ENCODE peak calls at places on chromosome 20, in five cellular contexts. H is Karpas-422, S is left ventricle myocardium inferior, J is aorta, W is brain microvascular endothelial cell. G is an unnamed sample.

GRCh38 chr20:35303735-35304431 is 11.7 kb upstream of the FAM83C start:
- DNase-seq in J (peak), H (peak), S (peak), W (peak), G (peak)

GRCh38 chr20:34055290-34055689 is 56.8 kb downstream of the EIF2S2 start:
- DNase-seq in H (no peak), W (no peak), J (no peak), S (no peak), G (no peak)

GRCh38 chr20:48794360-48794759 is 33.4 kb downstream of the PREX1 start:
- DNase-seq in H (no peak), W (no peak), S (no peak), J (peak), G (peak)

GRCh38 chr20:54339093-54339492 is 131.2 kb downstream of the PFDN4 start:
- DNase-seq in S (no peak), J (no peak), W (no peak), H (no peak), G (no peak)

GRCh38 chr20:31707994-31708744 is 14.5 kb downstream of the BCL2L1 start:
- DNase-seq in H (no peak), J (no peak), S (peak), W (no peak), G (peak)

GRCh38 chr20:53284141-53285055 is 309.2 kb downstream of the ZNF217 start:
- DNase-seq in W (no peak), H (no peak), J (no peak), S (no peak), G (no peak)

GRCh38 chr20:19313342-19314069 is 101.1 kb downstream of the SLC24A3 start:
- DNase-seq in S (no peak), J (no peak), W (no peak), H (no peak), G (no peak)

GRCh38 chr20:32742322-32743236 is 688 bp downstream of the COMMD7 start:
- DNase-seq in H (no peak), J (no peak), W (no peak), S (no peak), G (peak)

GRCh38 chr20:19718880-19719279 is 39.2 kb upstream of the RIN2 start:
- DNase-seq in W (no peak), J (no peak), S (no peak), H (no peak), G (no peak)

GRCh38 chr20:20010639-20011500 is 6.3 kb upstream of the NAA20 start:
- DNase-seq in S (no peak), W (no peak), H (no peak), J (no peak), G (no peak)

GRCh38 chr20:23235173-23236027 is 115.2 kb upstream of the NXT1 start:
- DNase-seq in J (peak), S (peak), H (peak), W (no peak), G (peak)

GRCh38 chr20:45095753-45096371 is 5.1 kb downstream of the KCNS1 start:
- DNase-seq in H (peak), S (no peak), J (no peak), W (peak), G (no peak)

GRCh38 chr20:45098096-45098773 is 2.7 kb downstream of the KCNS1 start:
- DNase-seq in H (no peak), W (peak), J (no peak), S (no peak), G (no peak)

GRCh38 chr20:45094864-45095574 is 5.9 kb downstream of the KCNS1 start:
- DNase-seq in H (no peak), S (no peak), J (no peak), W (no peak), G (no peak)

GRCh38 chr20:45096781-45097180 is 4.1 kb downstream of the KCNS1 start:
- DNase-seq in H (no peak), S (no peak), J (no peak), W (no peak), G (no peak)

DNA sequence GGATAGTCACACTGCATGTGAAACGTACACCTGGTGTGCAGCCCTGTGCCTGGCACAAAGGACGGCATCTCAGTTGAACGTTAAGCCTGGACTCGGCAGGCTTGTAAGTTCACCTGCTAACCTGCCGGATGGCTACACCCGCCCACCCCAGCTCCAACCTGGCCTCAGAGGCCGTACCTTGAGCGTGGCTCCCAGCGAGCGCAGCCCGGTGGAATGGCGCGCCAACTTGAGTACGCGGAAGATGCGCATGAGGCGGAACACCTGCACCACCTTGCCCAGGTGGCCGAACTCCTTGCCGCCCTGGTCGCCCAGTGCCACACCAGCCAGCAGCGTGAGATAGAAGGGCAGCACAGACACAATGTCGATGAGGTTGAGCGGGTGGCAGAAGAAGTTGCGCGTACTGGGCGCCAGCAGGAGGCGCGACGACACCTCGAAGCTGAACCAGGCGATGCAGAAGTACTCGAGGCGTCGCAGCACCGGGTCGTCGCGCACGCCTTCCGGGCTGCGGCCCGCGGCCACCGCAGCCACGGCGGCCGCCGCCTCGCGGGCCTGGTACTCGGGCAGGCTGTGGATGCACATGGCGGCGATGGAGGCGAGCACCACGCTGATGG is 3.3 kb downstream of the KCNS1 start:
- DNase-seq in H (no peak), S (no peak), J (no peak), W (no peak), G (peak)
- H3K4me3 ChIP-seq in H (no peak), S (peak), J (no peak), W (peak), G (peak)

DNA sequence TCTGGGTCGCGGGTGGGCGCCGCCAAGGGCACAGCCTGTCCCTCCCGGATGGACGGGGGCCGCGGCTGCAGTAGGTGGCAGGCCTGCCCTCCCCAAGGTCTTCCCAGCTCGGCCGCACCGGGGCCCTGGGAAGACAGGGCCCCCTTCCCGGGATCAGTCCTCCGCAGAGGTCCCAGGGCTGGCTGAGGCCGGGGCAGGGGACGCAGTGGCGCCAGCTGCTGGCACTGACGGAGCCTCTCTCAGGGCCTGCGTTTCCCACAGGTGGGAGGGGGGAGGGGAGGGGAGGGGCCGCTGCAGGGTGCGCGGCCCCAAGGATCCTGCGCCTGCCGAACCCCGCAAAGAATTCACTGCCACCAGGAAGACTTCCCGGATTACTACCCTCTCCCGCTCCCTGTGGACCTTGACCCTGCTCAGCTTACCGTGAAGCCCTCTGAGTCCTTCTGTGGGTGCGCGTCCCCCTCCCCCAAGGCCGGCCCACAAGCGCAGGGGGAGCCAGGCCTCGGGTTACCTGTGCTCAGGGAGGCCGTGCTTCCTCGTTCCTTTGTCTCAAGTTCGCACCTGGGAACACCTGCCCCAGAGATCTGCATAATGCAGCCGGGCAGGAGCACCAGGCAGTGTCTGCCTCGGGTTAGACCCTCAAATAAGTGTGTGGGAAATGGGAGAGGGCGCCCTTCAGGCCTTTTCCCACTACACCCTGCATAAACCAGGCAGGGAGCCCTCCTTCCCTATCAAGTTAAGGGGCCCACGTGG is 5.1 kb downstream of the LZTS3 start:
- DNase-seq in W (no peak), H (no peak), S (peak), J (peak), G (peak)
- H3K27ac ChIP-seq in W (no peak), H (no peak), S (peak), J (no peak), G (no peak)

GRCh38 chr20:36644713-36645109 is 1.3 kb downstream of the SLA2 start:
- DNase-seq in H (no peak), W (no peak), S (no peak), J (no peak), G (no peak)
- H3K4me3 ChIP-seq in H (no peak), W (no peak), S (no peak), J (no peak), G (peak)

GRCh38 chr20:10661261-10661660 is 12.5 kb downstream of the JAG1 start:
- DNase-seq in S (no peak), W (no peak), J (no peak), H (no peak), G (no peak)
- H3K27ac ChIP-seq in S (peak), W (peak), J (peak), H (no peak), G (no peak)

DNA sequence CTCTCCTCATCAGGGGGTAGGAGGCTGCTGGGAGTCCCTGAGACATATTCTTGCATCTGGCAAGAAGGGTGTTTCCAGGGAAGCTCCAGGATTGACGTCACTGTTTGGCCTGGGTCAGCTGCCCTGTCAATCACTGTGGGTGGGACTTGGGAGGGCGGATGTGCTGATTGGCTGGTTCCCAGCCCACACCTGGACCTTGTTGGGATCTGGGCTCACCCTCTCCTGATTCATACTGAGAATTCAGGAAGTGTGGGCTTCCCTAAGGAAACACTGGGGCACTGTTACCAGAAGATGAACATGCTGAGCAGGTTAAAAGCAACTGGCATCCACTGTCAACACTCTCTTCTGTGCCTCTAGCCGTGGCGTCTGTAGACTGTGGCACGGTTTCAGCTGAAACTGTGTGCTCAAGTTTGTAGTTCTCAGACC is 36.5 kb downstream of the CDH26 start:
- DNase-seq in H (no peak), W (no peak), S (peak), J (no peak), G (no peak)
- H3K4me3 ChIP-seq in H (no peak), W (no peak), S (peak), J (no peak), G (no peak)

GRCh38 chr20:61982240-61982950 is 83.3 kb downstream of the TAF4 start:
- DNase-seq in J (no peak), S (no peak), W (no peak), H (no peak), G (peak)
- H3K27ac ChIP-seq in J (no peak), S (no peak), W (no peak), H (no peak), G (no peak)

DNA sequence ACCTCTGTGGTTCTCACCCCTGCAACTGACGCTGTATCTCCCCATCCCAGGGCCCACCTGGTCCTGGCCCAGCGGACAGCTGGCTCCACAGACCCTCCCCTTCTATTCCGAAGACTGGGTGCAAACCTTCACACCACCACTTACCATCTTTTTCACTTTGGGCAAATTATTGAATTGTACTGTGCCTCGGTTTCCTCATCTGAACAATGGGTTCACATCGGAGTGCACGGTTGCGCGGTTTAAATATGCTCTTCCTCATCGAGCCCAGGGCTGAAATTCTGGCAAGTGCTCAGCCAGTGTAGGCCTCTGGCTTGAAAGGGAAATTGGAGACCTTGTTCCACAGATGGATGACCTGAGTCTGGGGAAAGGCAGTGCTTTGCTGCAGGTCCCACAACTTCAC is 2.9 kb upstream of the ARFGAP1 start:
- DNase-seq in W (no peak), J (no peak), S (no peak), H (no peak), G (no peak)
- H3K4me3 ChIP-seq in W (no peak), J (no peak), S (no peak), H (no peak), G (no peak)

GRCh38 chr20:38842017-38842416 is 36.5 kb downstream of the PPP1R16B start:
- DNase-seq in H (no peak), W (no peak), S (no peak), J (no peak), G (no peak)

GRCh38 chr20:38840894-38841470 is 35.5 kb downstream of the PPP1R16B start:
- DNase-seq in S (no peak), J (no peak), W (no peak), H (no peak), G (no peak)

GRCh38 chr20:38840053-38840893 is 34.8 kb downstream of the PPP1R16B start:
- DNase-seq in S (no peak), J (no peak), W (no peak), H (no peak), G (no peak)

GRCh38 chr20:38842558-38842981 is 37.1 kb downstream of the PPP1R16B start:
- DNase-seq in W (no peak), H (peak), J (no peak), S (no peak), G (peak)

DNA sequence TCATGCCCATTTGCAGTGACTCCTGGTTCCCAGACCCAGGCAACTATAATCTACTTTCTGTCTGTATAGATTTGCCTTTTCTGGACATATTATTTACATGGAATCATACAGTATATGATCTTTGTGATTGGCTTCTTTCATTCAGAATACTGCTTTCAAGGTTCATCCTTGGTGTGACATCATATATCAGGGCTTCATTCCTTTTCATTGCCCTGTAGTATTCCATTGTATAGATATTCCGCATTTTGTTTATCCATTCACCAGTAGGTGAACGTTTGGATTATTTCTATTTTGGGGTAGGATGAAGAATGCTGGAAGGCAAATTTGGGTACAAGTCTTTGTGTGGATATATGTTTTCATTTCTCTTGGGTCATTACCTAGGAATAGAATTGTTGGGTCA is 36.1 kb downstream of the PPP1R16B start:
- DNase-seq in J (no peak), W (no peak), H (no peak), S (no peak), G (no peak)
- H3K27ac ChIP-seq in J (no peak), W (no peak), H (no peak), S (no peak), G (peak)

DNA sequence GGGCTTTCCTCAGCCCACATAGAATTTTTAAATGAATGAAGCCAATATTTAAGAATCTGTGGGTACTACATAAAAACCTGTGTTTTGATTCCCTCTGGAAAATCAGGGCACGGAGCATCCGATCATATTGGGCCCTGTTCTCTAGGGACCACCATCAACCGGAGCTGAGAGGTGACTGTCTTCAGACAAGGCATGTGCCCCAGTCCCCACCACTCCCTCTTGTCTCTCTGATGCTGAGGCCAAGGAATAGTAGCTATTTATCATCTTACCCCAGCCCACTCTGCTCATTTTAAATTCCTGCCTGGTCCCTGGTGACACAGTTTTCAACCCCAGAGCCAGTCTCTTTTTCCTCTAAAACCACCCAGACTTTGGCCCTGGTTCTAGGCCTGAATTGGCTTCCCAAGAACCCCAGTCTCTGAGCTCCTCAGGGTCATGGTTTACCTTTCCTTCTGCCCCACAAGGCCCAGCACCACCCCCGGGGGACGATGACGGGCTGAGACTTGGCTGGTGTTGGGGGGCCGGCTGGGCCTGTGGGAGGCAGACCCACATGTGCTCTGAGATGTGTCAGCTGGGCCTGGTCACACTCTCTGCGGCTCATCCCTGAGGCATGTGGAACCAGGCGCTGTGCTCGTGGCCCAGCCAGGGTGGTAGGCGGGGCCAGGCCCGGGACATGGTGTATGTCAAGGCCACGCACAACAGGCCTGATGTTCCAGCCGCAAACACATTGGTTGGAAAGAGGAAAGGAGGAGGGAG is 114.4 kb downstream of the CEBPB start:
- DNase-seq in H (no peak), J (peak), W (peak), S (peak), G (peak)
- H3K4me3 ChIP-seq in H (no peak), J (no peak), W (no peak), S (no peak), G (no peak)

GRCh38 chr20:46220808-46221207 is 87.5 kb downstream of the CDH22 start:
- DNase-seq in S (no peak), H (peak), J (no peak), W (no peak), G (no peak)
- H3K27ac ChIP-seq in S (peak), H (no peak), J (no peak), W (no peak), G (no peak)

G was measured in spleen.